ENCODE peak calls at places on chromosomes 13 and 19, in five cellular contexts. P is endodermal cell, N is adrenal gland, U is choroid plexus epithelial cell, T is AG04450. M is an unnamed sample.
A peak's percentile ranks its signal among the peaks of the same experiment; 100 is the strongest.

GRCh38 chr19:18097993-18098890 is 664 bp downstream of the MAST3 start:
- DNase-seq in P (no peak), N (no peak), U (no peak), T (no peak), M (no peak)

GRCh38 chr13:30690282-30691188 is 44.8 kb upstream of the ALOX5AP start:
- DNase-seq in P (no peak), N (peak; percentile 57), U (peak; percentile 99), T (peak; percentile 99), M (peak; percentile 82)

GRCh38 chr13:100394005-100394695 is 194.4 kb downstream of the GGACT start:
- DNase-seq in P (no peak), N (no peak), U (peak; percentile 85), T (peak; percentile 61), M (peak; percentile 53)

GRCh38 chr13:25971499-25972145 is 80.2 kb downstream of the SHISA2 start:
- DNase-seq in P (no peak), N (no peak), U (no peak), T (no peak), M (no peak)

GRCh38 chr19:47161876-47162489 is 31.3 kb downstream of the SAE1 start:
- DNase-seq in P (no peak), N (no peak), U (peak; percentile 30), T (no peak), M (no peak)

GRCh38 chr19:246551-246950 is 44.7 kb downstream of the PLPP2 start:
- DNase-seq in P (peak; percentile 65), N (no peak), U (no peak), T (no peak), M (no peak)

GRCh38 chr13:27131906-27132305 is 39.7 kb downstream of the USP12 start:
- DNase-seq in P (no peak), N (no peak), U (no peak), T (no peak), M (no peak)

GRCh38 chr13:27006519-27007161 is 165.0 kb downstream of the USP12 start:
- DNase-seq in P (peak; percentile 77), N (no peak), U (peak; percentile 60), T (no peak), M (no peak)

GRCh38 chr19:50203281-50204080 is at the start of gene MYH14:
- DNase-seq in P (peak; percentile 98), N (peak; percentile 51), U (no peak), T (no peak), M (no peak)

GRCh38 chr13:75423383-75423782 is 58.6 kb downstream of the TBC1D4 start:
- DNase-seq in P (no peak), N (no peak), U (no peak), T (no peak), M (no peak)

GRCh38 chr19:10510301-10510802 is 6.9 kb downstream of the S1PR5 start:
- DNase-seq in P (peak; percentile 89), N (no peak), U (peak; percentile 19), T (no peak), M (no peak)

GRCh38 chr19:42322305-42322704 is 3.1 kb upstream of the MEGF8 start:
- DNase-seq in P (no peak), N (no peak), U (no peak), T (no peak), M (no peak)

GRCh38 chr19:13018037-13018914 is 23.0 kb downstream of the NFIX start:
- DNase-seq in P (peak; percentile 68), N (no peak), U (no peak), T (no peak), M (peak; percentile 55)

GRCh38 chr19:18233224-18233825 is 7.1 kb upstream of the PDE4C start:
- DNase-seq in P (peak; percentile 96), N (no peak), U (peak; percentile 44), T (no peak), M (no peak)

GRCh38 chr13:110525328-110526319 is 35.9 kb downstream of the RAB20 start:
- DNase-seq in P (no peak), N (peak; percentile 88), U (no peak), T (no peak), M (no peak)

GRCh38 chr19:17889609-17890214 is 18.0 kb downstream of the SLC5A5 start:
- DNase-seq in P (peak; percentile 92), N (no peak), U (peak; percentile 61), T (no peak), M (peak; percentile 32)

GRCh38 chr13:54611400-54611799 is 1582.8 kb downstream of the OLFM4 start:
- DNase-seq in P (no peak), N (no peak), U (no peak), T (no peak), M (no peak)

GRCh38 chr19:860481-861098 is 1.1 kb downstream of the CFD start:
- DNase-seq in P (peak; percentile 80), N (peak; percentile 61), U (peak; percentile 60), T (peak; percentile 50), M (no peak)

GRCh38 chr13:29897102-29897501 is 46.7 kb upstream of the UBL3 start:
- DNase-seq in P (no peak), N (no peak), U (peak; percentile 31), T (no peak), M (no peak)

GRCh38 chr19:56308792-56309191 is 5.8 kb downstream of the ZSCAN5A start:
- DNase-seq in P (no peak), N (no peak), U (no peak), T (no peak), M (no peak)

GRCh38 chr19:19460761-19461265 is 54.5 kb downstream of the TSSK6 start:
- DNase-seq in P (peak; percentile 71), N (peak; percentile 37), U (no peak), T (no peak), M (no peak)

GRCh38 chr19:29259153-29259552 is 46.2 kb upstream of the UQCRFS1 start:
- DNase-seq in P (peak; percentile 67), N (no peak), U (peak; percentile 11), T (no peak), M (no peak)

GRCh38 chr19:31449379-31449778 is 100.1 kb upstream of the TSHZ3 start:
- DNase-seq in P (no peak), N (no peak), U (no peak), T (no peak), M (no peak)

GRCh38 chr13:47110141-47110540 is 213.3 kb upstream of the HTR2A start:
- DNase-seq in P (no peak), N (no peak), U (no peak), T (no peak), M (no peak)

DNA sequence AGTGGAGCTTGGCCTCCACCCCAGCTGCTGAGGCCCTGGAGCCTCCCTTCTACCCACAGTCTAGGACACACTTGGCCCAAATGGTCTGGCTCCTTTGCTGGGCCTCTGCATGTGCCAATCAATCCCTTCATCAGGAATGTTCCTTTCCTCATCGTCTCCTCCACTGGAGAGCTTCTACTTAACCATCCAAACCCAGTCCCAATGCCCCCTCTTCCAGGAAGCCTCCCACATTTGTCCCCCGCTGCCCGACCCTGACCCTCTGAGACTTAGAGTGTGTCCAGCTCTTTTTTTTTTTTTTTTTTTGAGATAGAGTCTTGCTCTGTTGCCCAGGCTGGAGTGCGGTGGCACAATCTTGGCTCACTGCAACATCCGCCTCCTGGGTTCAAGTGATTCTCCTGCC is 2.5 kb downstream of the DUS3L start:
- DNase-seq in P (no peak), N (no peak), U (no peak), T (no peak), M (no peak)
- H3K4me3 ChIP-seq in P (no peak overlapping the region), N (no peak overlapping the region), U (no peak overlapping the region), T (no peak overlapping the region), M (no peak overlapping the region)

GRCh38 chr13:60623131-60623530 is 226.1 kb downstream of the TDRD3 start:
- DNase-seq in P (no peak), N (no peak), U (no peak), T (no peak), M (no peak)

GRCh38 chr13:60629158-60629557 is 232.1 kb downstream of the TDRD3 start:
- DNase-seq in P (no peak), N (no peak), U (no peak), T (no peak), M (no peak)

DNA sequence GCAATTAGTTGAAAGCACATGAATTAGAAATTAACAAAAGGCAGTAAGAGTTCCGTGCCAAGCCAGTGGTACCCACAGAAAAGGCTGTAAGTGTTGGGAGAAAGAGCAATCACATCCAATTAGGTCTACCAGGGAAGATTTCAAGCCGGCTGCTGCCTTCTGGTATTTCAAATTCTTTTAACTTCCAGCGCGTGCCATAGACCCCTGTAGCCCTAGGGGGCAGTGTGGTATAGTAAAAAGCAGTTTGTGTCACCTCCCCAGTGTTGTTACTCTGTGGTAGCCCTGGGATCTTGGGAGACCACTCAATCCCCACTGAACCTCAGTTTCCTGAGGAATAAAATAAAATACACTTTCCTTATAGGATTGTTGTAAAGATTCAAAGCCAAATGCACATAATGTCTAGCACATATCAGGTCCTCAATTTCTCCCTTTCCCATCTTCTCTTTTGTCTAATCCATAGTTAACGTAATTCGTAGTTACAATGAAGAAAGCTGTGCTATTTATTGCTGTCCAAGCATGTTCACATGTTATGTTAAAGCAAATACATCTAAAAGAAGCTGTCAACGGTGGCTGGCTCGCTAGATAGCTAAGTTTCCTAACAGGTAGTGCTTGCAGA is 230.2 kb downstream of the TDRD3 start:
- DNase-seq in P (peak; percentile 91), N (no peak), U (peak; percentile 49), T (no peak), M (peak; percentile 6)
- TF ChIP-seq CTCF in P (peak; percentile 96), N (peak; percentile 33), U (peak; percentile 76), T (peak; percentile 60), M (peak; percentile 81)

DNA sequence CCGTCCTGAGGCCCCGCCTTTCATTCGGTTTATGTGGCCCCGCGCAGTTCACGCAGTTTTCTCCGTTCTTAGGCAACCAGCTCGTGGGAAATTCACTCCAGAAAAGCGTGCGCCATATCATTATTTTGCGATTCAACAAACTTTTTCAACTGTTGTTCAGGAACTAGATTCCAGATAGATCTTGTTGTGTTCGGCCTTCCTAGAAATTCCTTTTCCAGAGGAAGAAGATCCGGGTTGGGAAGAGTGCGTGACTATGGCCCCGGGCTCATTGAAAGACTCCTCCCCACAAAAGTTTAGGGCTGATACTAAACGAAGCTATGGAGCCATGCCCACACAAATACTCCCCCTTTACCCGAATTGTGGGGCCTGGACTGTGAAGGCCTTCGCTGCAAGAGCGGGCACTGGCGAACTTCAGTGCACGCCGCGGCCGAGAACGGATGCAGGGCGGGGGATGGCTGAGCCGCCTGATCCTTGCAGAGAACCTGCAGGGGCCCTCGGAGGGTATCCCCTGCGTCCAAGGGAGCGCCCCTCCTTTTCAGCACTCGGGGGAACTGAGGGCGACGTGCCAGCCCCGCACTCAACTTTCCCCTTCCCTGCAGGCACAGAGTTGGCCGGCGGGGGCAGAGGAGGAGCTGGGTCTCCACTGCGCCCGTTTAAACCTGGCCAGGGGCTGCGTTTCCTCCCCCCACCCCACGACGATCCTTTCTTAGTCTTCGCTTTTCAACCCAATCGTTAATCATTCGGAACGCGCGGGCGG is 904 bp upstream of the SOX1 start:
- DNase-seq in P (peak; percentile 81), N (no peak), U (no peak), T (no peak), M (no peak)
- H3K4me3 ChIP-seq in P (no peak overlapping the region), N (no peak overlapping the region), U (no peak overlapping the region), T (no peak overlapping the region), M (peak overlapping the region; percentile 33)

GRCh38 chr19:3977242-3978143 is 6.6 kb upstream of the DAPK3 start:
- DNase-seq in P (peak; percentile 78), N (no peak), U (no peak), T (no peak), M (no peak)
- TF ChIP-seq CTCF in P (peak; percentile 67), N (no peak), U (peak; percentile 41), T (peak; percentile 29), M (peak; percentile 17)

GRCh38 chr19:14718522-14719113 is 28.8 kb downstream of the ZNF333 start:
- DNase-seq in P (peak; percentile 23), N (no peak), U (peak; percentile 2), T (no peak), M (no peak)
- H3K4me3 ChIP-seq in P (peak overlapping the region; percentile 70), N (no peak overlapping the region), U (no peak overlapping the region), T (no peak overlapping the region), M (no peak overlapping the region)